ENCODE peak calls at places on chromosomes 5 and 9, in ten cellular contexts. Z is IMR-90; K is gastrocnemius medialis; S is HFFc6; R is anterior cingulate cortex; G is ovary; T is CD8-positive, alpha-beta T cell; V is T-cell; X is foreskin fibroblast; Q is SK-N-SH. N is an unnamed sample.

GRCh38 chr5:74641014-74641777 is 668 bp upstream of the ENC1 start:
- DNase-seq in Z (peak; percentile 64), K (peak; percentile 53), S (peak; percentile 78), R (peak; percentile 27), G (peak; percentile 67), T (no peak), V (no peak), X (peak; percentile 90), Q (peak; percentile 79), N (peak; percentile 55)

GRCh38 chr5:50958852-50959457 is 292.5 kb downstream of the PARP8 start:
- DNase-seq in Z (peak; percentile 30), K (no peak), S (peak; percentile 39), R (no peak), G (no peak), T (no peak), V (no peak), X (peak; percentile 64), Q (peak; percentile 59), N (peak; percentile 67)

GRCh38 chr5:31382051-31382878 is 149.6 kb downstream of the DROSHA start:
- DNase-seq in Z (peak; percentile 66), K (no peak), S (no peak), R (no peak), G (no peak), T (no peak), V (no peak), X (peak; percentile 34), Q (no peak), N (no peak)

GRCh38 chr5:29296548-29296947 is 1896.9 kb upstream of the CDH6 start:
- DNase-seq in Z (no peak), K (no peak), S (no peak), R (no peak), G (no peak), T (no peak), V (no peak), X (no peak), Q (no peak), N (no peak)

GRCh38 chr9:127569819-127570401 is 42.2 kb upstream of the STXBP1 start:
- DNase-seq in Z (peak; percentile 44), K (no peak), S (no peak), R (no peak), G (no peak), T (no peak), V (no peak), X (peak; percentile 61), Q (no peak), N (no peak)

GRCh38 chr5:137954131-137954879 is 65.0 kb downstream of the PKD2L2 start:
- DNase-seq in Z (peak; percentile 94), K (peak; percentile 4), S (peak; percentile 85), R (no peak), G (peak; percentile 58), T (no peak), V (no peak), X (peak; percentile 90), Q (peak; percentile 14), N (peak; percentile 34)

GRCh38 chr5:152170350-152170749 is 234.7 kb downstream of the NMUR2 start:
- DNase-seq in Z (no peak), K (no peak), S (no peak), R (no peak), G (no peak), T (no peak), V (no peak), X (no peak), Q (no peak), N (no peak)

GRCh38 chr9:77987104-77987656 is 44.4 kb downstream of the GNAQ start:
- DNase-seq in Z (no peak), K (no peak), S (no peak), R (no peak), G (no peak), T (no peak), V (no peak), X (no peak), Q (peak; percentile 38), N (no peak)

GRCh38 chr5:52922384-52922783 is 66.8 kb upstream of the ITGA2 start:
- DNase-seq in Z (peak; percentile 67), K (no peak), S (peak; percentile 91), R (no peak), G (no peak), T (no peak), V (no peak), X (peak; percentile 94), Q (no peak), N (no peak)

GRCh38 chr5:88680253-88681132 is 202.5 kb downstream of the MEF2C start:
- DNase-seq in Z (peak; percentile 14), K (no peak), S (peak; percentile 4), R (peak; percentile 58), G (peak; percentile 38), T (peak; percentile 59), V (peak; percentile 70), X (peak; percentile 78), Q (peak; percentile 94), N (no peak)

GRCh38 chr5:1404062-1404461 is 41.2 kb downstream of the SLC6A3 start:
- DNase-seq in Z (no peak), K (no peak), S (no peak), R (no peak), G (no peak), T (no peak), V (no peak), X (no peak), Q (no peak), N (no peak)

N was measured in hippocampal formation.